ENCODE peak calls at places on chromosome 1, in seven cellular contexts. One of them, this sample, is unnamed.
A peak's percentile ranks its signal among the peaks of the same experiment; 100 is the strongest.

GRCh38 chr1:2508751-2509150 is 17.6 kb downstream of the PANK4 start:
- DNase-seq in HCT116: no peak
- DNase-seq in AG10803: no peak
- DNase-seq in cardiac fibroblast: no peak
- DNase-seq in AG04449: no peak
- DNase-seq in astrocyte of the cerebellum: no peak
- DNase-seq in fibroblast of pulmonary artery: no peak
- DNase-seq in this sample: no peak

GRCh38 chr1:58881471-58881994 is 97.7 kb upstream of the JUN start:
- DNase-seq in HCT116: peak; percentile 57
- DNase-seq in AG10803: peak; percentile 66
- DNase-seq in cardiac fibroblast: peak; percentile 86
- DNase-seq in AG04449: no peak
- DNase-seq in astrocyte of the cerebellum: no peak
- DNase-seq in fibroblast of pulmonary artery: peak; percentile 71
- DNase-seq in this sample: no peak

GRCh38 chr1:165884009-165884689 is 56.7 kb downstream of the UCK2 start:
- DNase-seq in HCT116: no peak
- DNase-seq in AG10803: no peak
- DNase-seq in cardiac fibroblast: peak; percentile 36
- DNase-seq in AG04449: no peak
- DNase-seq in astrocyte of the cerebellum: no peak
- DNase-seq in fibroblast of pulmonary artery: peak; percentile 39
- DNase-seq in this sample: no peak

GRCh38 chr1:169529068-169529642 is 43.4 kb upstream of the SLC19A2 start:
- DNase-seq in HCT116: peak; percentile 85
- DNase-seq in AG10803: peak; percentile 11
- DNase-seq in cardiac fibroblast: peak; percentile 32
- DNase-seq in AG04449: no peak
- DNase-seq in astrocyte of the cerebellum: no peak
- DNase-seq in fibroblast of pulmonary artery: peak; percentile 28
- DNase-seq in this sample: no peak

GRCh38 chr1:61270761-61271411 is 188.5 kb downstream of the NFIA start:
- DNase-seq in HCT116: no peak
- DNase-seq in AG10803: no peak
- DNase-seq in cardiac fibroblast: peak; percentile 69
- DNase-seq in AG04449: no peak
- DNase-seq in astrocyte of the cerebellum: no peak
- DNase-seq in fibroblast of pulmonary artery: peak; percentile 64
- DNase-seq in this sample: no peak

GRCh38 chr1:3668585-3669300 is 16.4 kb downstream of the TP73 start:
- DNase-seq in HCT116: peak; percentile 49
- DNase-seq in AG10803: peak; percentile 12
- DNase-seq in cardiac fibroblast: peak; percentile 40
- DNase-seq in AG04449: no peak
- DNase-seq in astrocyte of the cerebellum: no peak
- DNase-seq in fibroblast of pulmonary artery: peak; percentile 33
- DNase-seq in this sample: no peak

GRCh38 chr1:151964510-151964909 is 29.1 kb downstream of the S100A10 start:
- DNase-seq in HCT116: no peak
- DNase-seq in AG10803: no peak
- DNase-seq in cardiac fibroblast: no peak
- DNase-seq in AG04449: no peak
- DNase-seq in astrocyte of the cerebellum: no peak
- DNase-seq in fibroblast of pulmonary artery: no peak
- DNase-seq in this sample: no peak

GRCh38 chr1:215739028-215739427 is 171.9 kb downstream of the KCTD3 start:
- DNase-seq in HCT116: no peak
- DNase-seq in AG10803: no peak
- DNase-seq in cardiac fibroblast: no peak
- DNase-seq in AG04449: no peak
- DNase-seq in astrocyte of the cerebellum: no peak
- DNase-seq in fibroblast of pulmonary artery: no peak
- DNase-seq in this sample: no peak

GRCh38 chr1:169103443-169103842 is 3.0 kb upstream of the ATP1B1 start:
- DNase-seq in HCT116: no peak
- DNase-seq in AG10803: no peak
- DNase-seq in cardiac fibroblast: no peak
- DNase-seq in AG04449: no peak
- DNase-seq in astrocyte of the cerebellum: no peak
- DNase-seq in fibroblast of pulmonary artery: no peak
- DNase-seq in this sample: no peak

GRCh38 chr1:56436912-56437403 is 142.4 kb downstream of the PLPP3 start:
- DNase-seq in HCT116: no peak
- DNase-seq in AG10803: no peak
- DNase-seq in cardiac fibroblast: no peak
- DNase-seq in AG04449: no peak
- DNase-seq in astrocyte of the cerebellum: no peak
- DNase-seq in fibroblast of pulmonary artery: no peak
- DNase-seq in this sample: no peak

GRCh38 chr1:39469150-39469549 is 22.3 kb upstream of the BMP8A start:
- DNase-seq in HCT116: no peak
- DNase-seq in AG10803: no peak
- DNase-seq in cardiac fibroblast: no peak
- DNase-seq in AG04449: no peak
- DNase-seq in astrocyte of the cerebellum: no peak
- DNase-seq in fibroblast of pulmonary artery: no peak
- DNase-seq in this sample: no peak

GRCh38 chr1:7638078-7638477 is 133.0 kb upstream of the VAMP3 start:
- DNase-seq in HCT116: no peak
- DNase-seq in AG10803: no peak
- DNase-seq in cardiac fibroblast: no peak
- DNase-seq in AG04449: no peak
- DNase-seq in astrocyte of the cerebellum: no peak
- DNase-seq in fibroblast of pulmonary artery: peak; percentile 45
- DNase-seq in this sample: no peak

GRCh38 chr1:8165595-8166360 is 139.7 kb upstream of the ERRFI1 start:
- DNase-seq in HCT116: no peak
- DNase-seq in AG10803: no peak
- DNase-seq in cardiac fibroblast: no peak
- DNase-seq in AG04449: no peak
- DNase-seq in astrocyte of the cerebellum: no peak
- DNase-seq in fibroblast of pulmonary artery: no peak
- DNase-seq in this sample: no peak

GRCh38 chr1:51268675-51269033 is 32.6 kb downstream of the RNF11 start:
- DNase-seq in HCT116: no peak
- DNase-seq in AG10803: peak; percentile 39
- DNase-seq in cardiac fibroblast: peak; percentile 14
- DNase-seq in AG04449: no peak
- DNase-seq in astrocyte of the cerebellum: no peak
- DNase-seq in fibroblast of pulmonary artery: peak; percentile 13
- DNase-seq in this sample: no peak

GRCh38 chr1:105793541-105794146 is 1262.8 kb upstream of the PRMT6 start:
- DNase-seq in HCT116: no peak
- DNase-seq in AG10803: no peak
- DNase-seq in cardiac fibroblast: peak; percentile 41
- DNase-seq in AG04449: no peak
- DNase-seq in astrocyte of the cerebellum: peak; percentile 4
- DNase-seq in fibroblast of pulmonary artery: peak; percentile 43
- DNase-seq in this sample: no peak

GRCh38 chr1:231806623-231807470 is 180.3 kb downstream of the DISC1 start:
- DNase-seq in HCT116: peak; percentile 36
- DNase-seq in AG10803: no peak
- DNase-seq in cardiac fibroblast: peak; percentile 53
- DNase-seq in AG04449: no peak
- DNase-seq in astrocyte of the cerebellum: no peak
- DNase-seq in fibroblast of pulmonary artery: peak; percentile 50
- DNase-seq in this sample: no peak

GRCh38 chr1:209576392-209576791 is 7.1 kb upstream of the CAMK1G start:
- DNase-seq in HCT116: no peak
- DNase-seq in AG10803: no peak
- DNase-seq in cardiac fibroblast: no peak
- DNase-seq in AG04449: no peak
- DNase-seq in astrocyte of the cerebellum: no peak
- DNase-seq in fibroblast of pulmonary artery: no peak
- DNase-seq in this sample: no peak

GRCh38 chr1:27634166-27634981 is 611 bp downstream of the FGR start:
- DNase-seq in HCT116: no peak
- DNase-seq in AG10803: no peak
- DNase-seq in cardiac fibroblast: no peak
- DNase-seq in AG04449: no peak
- DNase-seq in astrocyte of the cerebellum: no peak
- DNase-seq in fibroblast of pulmonary artery: no peak
- DNase-seq in this sample: no peak

GRCh38 chr1:200290010-200290685 is 119.7 kb downstream of the ZNF281 start:
- DNase-seq in HCT116: peak; percentile 37
- DNase-seq in AG10803: no peak
- DNase-seq in cardiac fibroblast: peak; percentile 13
- DNase-seq in AG04449: no peak
- DNase-seq in astrocyte of the cerebellum: no peak
- DNase-seq in fibroblast of pulmonary artery: no peak
- DNase-seq in this sample: no peak

GRCh38 chr1:42176902-42177519 is 12.5 kb upstream of the GUCA2A start:
- DNase-seq in HCT116: no peak
- DNase-seq in AG10803: peak; percentile 40
- DNase-seq in cardiac fibroblast: peak; percentile 69
- DNase-seq in AG04449: no peak
- DNase-seq in astrocyte of the cerebellum: peak; percentile 35
- DNase-seq in fibroblast of pulmonary artery: peak; percentile 65
- DNase-seq in this sample: no peak

GRCh38 chr1:25616932-25617625 is 488 bp downstream of the MAN1C1 start:
- DNase-seq in HCT116: no peak
- DNase-seq in AG10803: no peak
- DNase-seq in cardiac fibroblast: no peak
- DNase-seq in AG04449: no peak
- DNase-seq in astrocyte of the cerebellum: no peak
- DNase-seq in fibroblast of pulmonary artery: no peak
- DNase-seq in this sample: no peak

GRCh38 chr1:115134850-115135484 is 45.7 kb upstream of the TSPAN2 start:
- DNase-seq in HCT116: peak; percentile 22
- DNase-seq in AG10803: peak; percentile 91
- DNase-seq in cardiac fibroblast: peak; percentile 92
- DNase-seq in AG04449: peak; percentile 72
- DNase-seq in astrocyte of the cerebellum: peak; percentile 45
- DNase-seq in fibroblast of pulmonary artery: peak; percentile 81
- DNase-seq in this sample: peak; percentile 49

GRCh38 chr1:93021539-93022134 is 57.4 kb upstream of the MTF2 start:
- DNase-seq in HCT116: peak; percentile 42
- DNase-seq in AG10803: peak; percentile 62
- DNase-seq in cardiac fibroblast: peak; percentile 71
- DNase-seq in AG04449: no peak
- DNase-seq in astrocyte of the cerebellum: peak; percentile 31
- DNase-seq in fibroblast of pulmonary artery: peak; percentile 71
- DNase-seq in this sample: no peak

GRCh38 chr1:39422604-39423003 is 68.8 kb upstream of the BMP8A start:
- DNase-seq in HCT116: no peak
- DNase-seq in AG10803: no peak
- DNase-seq in cardiac fibroblast: no peak
- DNase-seq in AG04449: no peak
- DNase-seq in astrocyte of the cerebellum: no peak
- DNase-seq in fibroblast of pulmonary artery: no peak
- DNase-seq in this sample: no peak

GRCh38 chr1:18805925-18806849 is 53.3 kb downstream of the TAS1R2 start:
- DNase-seq in HCT116: no peak
- DNase-seq in AG10803: peak; percentile 56
- DNase-seq in cardiac fibroblast: no peak
- DNase-seq in AG04449: no peak
- DNase-seq in astrocyte of the cerebellum: no peak
- DNase-seq in fibroblast of pulmonary artery: no peak
- DNase-seq in this sample: no peak

GRCh38 chr1:229217716-229218115 is 53.2 kb upstream of the RAB4A start:
- DNase-seq in HCT116: peak; percentile 70
- DNase-seq in AG10803: peak; percentile 24
- DNase-seq in cardiac fibroblast: peak; percentile 19
- DNase-seq in AG04449: no peak
- DNase-seq in astrocyte of the cerebellum: no peak
- DNase-seq in fibroblast of pulmonary artery: no peak
- DNase-seq in this sample: no peak

GRCh38 chr1:205054013-205054412 is 11.0 kb downstream of the CNTN2 start:
- DNase-seq in HCT116: no peak
- DNase-seq in AG10803: no peak
- DNase-seq in cardiac fibroblast: no peak
- DNase-seq in AG04449: no peak
- DNase-seq in astrocyte of the cerebellum: no peak
- DNase-seq in fibroblast of pulmonary artery: no peak
- DNase-seq in this sample: no peak
- TF ChIP-seq CTCF in HCT116: no peak
- TF ChIP-seq CTCF in AG10803: no peak
- TF ChIP-seq CTCF in cardiac fibroblast: no peak
- TF ChIP-seq CTCF in AG04449: no peak
- TF ChIP-seq CTCF in astrocyte of the cerebellum: no peak
- TF ChIP-seq CTCF in fibroblast of pulmonary artery: no peak
- TF ChIP-seq CTCF in this sample: no peak

GRCh38 chr1:52632732-52633290 is at the start of gene SHISAL2A:
- DNase-seq in HCT116: no peak
- DNase-seq in AG10803: no peak
- DNase-seq in cardiac fibroblast: no peak
- DNase-seq in AG04449: no peak
- DNase-seq in astrocyte of the cerebellum: no peak
- DNase-seq in fibroblast of pulmonary artery: peak; percentile 16
- DNase-seq in this sample: no peak
- TF ChIP-seq CTCF in HCT116: no peak
- TF ChIP-seq CTCF in AG10803: no peak
- TF ChIP-seq CTCF in cardiac fibroblast: no peak
- TF ChIP-seq CTCF in AG04449: no peak
- TF ChIP-seq CTCF in astrocyte of the cerebellum: no peak
- TF ChIP-seq CTCF in fibroblast of pulmonary artery: no peak
- TF ChIP-seq CTCF in this sample: no peak

DNA sequence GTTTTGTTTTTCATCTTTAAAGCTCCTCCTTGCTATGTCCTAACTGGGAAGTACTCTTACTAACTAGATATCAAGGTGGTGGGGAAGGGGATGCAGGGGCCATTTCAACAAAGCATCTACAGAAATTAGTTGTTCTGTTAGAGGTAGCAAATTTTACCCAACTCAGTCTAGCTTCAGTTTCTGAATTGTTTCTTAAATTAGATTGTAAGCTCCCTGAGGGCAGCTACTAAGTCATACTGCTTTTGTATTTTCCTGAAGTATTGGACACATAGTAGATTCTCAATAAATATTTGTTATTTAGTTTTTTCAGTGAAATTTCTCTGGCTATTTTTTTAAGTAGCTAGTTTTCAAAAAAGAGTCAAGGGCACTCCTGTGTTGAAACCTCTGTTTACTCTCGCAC is 1.8 kb downstream of the UBAP2L start:
- DNase-seq in HCT116: no peak
- DNase-seq in AG10803: no peak
- DNase-seq in cardiac fibroblast: peak; percentile 30
- DNase-seq in AG04449: no peak
- DNase-seq in astrocyte of the cerebellum: no peak
- DNase-seq in fibroblast of pulmonary artery: no peak
- DNase-seq in this sample: no peak
- TF ChIP-seq CTCF in HCT116: no peak
- TF ChIP-seq CTCF in AG10803: no peak
- TF ChIP-seq CTCF in cardiac fibroblast: no peak
- TF ChIP-seq CTCF in AG04449: no peak
- TF ChIP-seq CTCF in astrocyte of the cerebellum: no peak
- TF ChIP-seq CTCF in fibroblast of pulmonary artery: no peak
- TF ChIP-seq CTCF in this sample: no peak

DNA sequence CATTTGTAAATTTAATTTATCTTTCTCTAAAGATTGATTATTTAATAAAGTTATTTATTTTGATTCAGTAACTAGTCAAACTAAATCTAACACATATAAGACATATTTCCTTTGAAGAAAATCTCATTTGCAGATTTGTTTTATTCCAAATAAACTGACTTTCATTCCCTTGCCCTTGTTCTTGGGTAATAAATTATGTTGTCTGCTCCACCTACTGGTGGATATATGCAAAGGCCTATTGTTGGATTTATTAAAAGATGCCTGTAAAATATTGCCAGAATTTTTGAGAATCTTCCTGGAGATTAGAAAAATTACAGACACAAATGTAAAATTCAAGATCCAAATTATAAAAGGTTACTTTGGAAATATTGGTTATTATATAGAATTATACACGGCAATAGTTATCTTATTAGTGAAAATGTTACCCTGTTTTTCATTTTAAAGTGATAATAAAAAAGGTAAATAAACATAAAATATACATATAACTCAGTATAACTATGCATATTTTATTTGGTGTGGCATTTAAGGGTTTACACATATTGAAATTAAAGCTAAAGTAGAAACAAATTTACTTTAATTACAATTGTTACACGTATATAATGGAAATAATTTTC is 116.1 kb downstream of the SPATA17 start:
- DNase-seq in HCT116: peak; percentile 26
- DNase-seq in AG10803: peak; percentile 40
- DNase-seq in cardiac fibroblast: peak; percentile 63
- DNase-seq in AG04449: no peak
- DNase-seq in astrocyte of the cerebellum: peak; percentile 19
- DNase-seq in fibroblast of pulmonary artery: peak; percentile 59
- DNase-seq in this sample: peak; percentile 17
- TF ChIP-seq CTCF in HCT116: peak; percentile 80
- TF ChIP-seq CTCF in AG10803: peak; percentile 76
- TF ChIP-seq CTCF in cardiac fibroblast: peak; percentile 71
- TF ChIP-seq CTCF in AG04449: peak; percentile 35
- TF ChIP-seq CTCF in astrocyte of the cerebellum: peak; percentile 52
- TF ChIP-seq CTCF in fibroblast of pulmonary artery: peak; percentile 75
- TF ChIP-seq CTCF in this sample: peak; percentile 57